ENCODE peak calls at places on chromosomes 5 and 9, in six cellular contexts. J is kidney epithelial cell, B is H1, D is cardiac muscle cell, Z is neural progenitor cell, P is ascending aorta. G is an unnamed sample.

GRCh38 chr9:4859035-4859434 is 66.3 kb downstream of the RCL1 start:
- DNase-seq in D (no peak), J (no peak), B (no peak), Z (no peak), P (no peak), G (no peak)

GRCh38 chr9:33211695-33212393 is 28.1 kb upstream of the SPINK4 start:
- DNase-seq in P (no peak), Z (peak), J (no peak), B (no peak), D (peak), G (no peak)

GRCh38 chr5:52693279-52693678 is 94.4 kb upstream of the ITGA1 start:
- DNase-seq in J (no peak), B (no peak), Z (peak), D (peak), P (no peak), G (no peak)

GRCh38 chr5:71865202-71865601 is 146.1 kb downstream of the CARTPT start:
- DNase-seq in Z (no peak), B (no peak), D (peak), P (peak), J (no peak), G (peak)

GRCh38 chr5:127648997-127649550 is at the start of gene CTXN3:
- DNase-seq in Z (peak), D (no peak), J (no peak), P (no peak), B (no peak), G (no peak)

GRCh38 chr9:18429065-18429464 is 44.9 kb upstream of the ADAMTSL1 start:
- DNase-seq in P (no peak), J (no peak), Z (no peak), D (no peak), B (no peak), G (no peak)

GRCh38 chr5:83564069-83564749 is 92.7 kb downstream of the VCAN start:
- DNase-seq in P (no peak), Z (peak), B (no peak), D (peak), J (no peak), G (no peak)

GRCh38 chr9:124010665-124011321 is 775 bp upstream of the LHX2 start:
- DNase-seq in D (peak), J (no peak), P (no peak), B (peak), Z (peak), G (no peak)

GRCh38 chr9:27622688-27623340 is 49.5 kb upstream of the C9orf72 start:
- DNase-seq in B (no peak), J (no peak), Z (no peak), D (no peak), P (no peak), G (no peak)

GRCh38 chr9:108191065-108191464 is 664.7 kb downstream of the ACTL7B start:
- DNase-seq in B (no peak), J (no peak), Z (no peak), P (no peak), D (no peak), G (no peak)

GRCh38 chr5:141846031-141846430 is 32.2 kb downstream of the PCDH1 start:
- DNase-seq in Z (peak), D (peak), P (no peak), B (no peak), J (no peak), G (peak)

GRCh38 chr9:88531920-88532319 is 3.1 kb upstream of the NXNL2 start:
- DNase-seq in J (no peak), P (no peak), B (no peak), Z (peak), D (no peak), G (no peak)
- H3K4me3 ChIP-seq in J (peak), P (no peak), B (peak), Z (peak), D (no peak), G (no peak)

DNA sequence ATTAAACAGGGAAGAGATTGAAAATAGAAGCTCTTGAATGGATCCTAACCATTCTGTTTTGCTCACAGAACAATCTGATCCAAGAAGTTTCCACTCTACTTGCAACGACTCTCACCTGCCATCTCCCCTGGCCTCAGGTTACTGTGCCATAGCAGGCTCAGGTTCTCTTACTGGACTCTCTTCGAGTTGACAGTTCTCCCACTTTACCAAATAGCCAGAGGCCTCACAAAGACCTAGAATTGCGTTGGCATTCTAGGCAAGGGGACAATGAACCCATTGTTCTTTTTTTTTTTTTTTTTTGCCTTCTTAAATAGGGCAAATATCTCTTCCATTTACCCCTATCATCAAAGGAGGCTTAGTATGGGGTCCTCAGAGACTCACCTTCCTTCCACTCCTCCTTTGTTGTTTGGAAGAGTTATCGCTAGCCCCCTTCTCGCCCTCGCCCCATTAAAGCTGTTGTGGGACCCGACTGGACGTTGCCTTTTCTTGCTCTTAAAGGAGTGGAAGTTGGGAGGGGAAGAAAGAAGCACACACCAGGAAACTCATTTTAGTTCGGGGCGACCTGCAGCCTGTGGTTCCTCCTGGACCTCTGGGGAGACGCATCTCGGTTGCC is 688 bp upstream of the PLPPR1 start:
- DNase-seq in Z (peak), J (no peak), B (no peak), P (no peak), D (no peak), G (no peak)
- H3K4me3 ChIP-seq in Z (peak), J (peak), B (peak), P (no peak), D (peak), G (peak)

GRCh38 chr5:101838329-101838964 is 457.6 kb downstream of the SLCO4C1 start:
- DNase-seq in D (no peak), B (no peak), Z (no peak), J (no peak), P (no peak), G (no peak)
- H3K4me3 ChIP-seq in D (no peak), B (no peak), Z (no peak), J (no peak), P (no peak), G (no peak)

GRCh38 chr5:148836272-148837250 is 10.2 kb downstream of the ADRB2 start:
- DNase-seq in Z (no peak), P (no peak), B (no peak), D (no peak), J (no peak), G (no peak)

GRCh38 chr5:148833122-148833521 is 6.7 kb downstream of the ADRB2 start:
- DNase-seq in D (peak), P (no peak), J (no peak), Z (no peak), B (no peak), G (no peak)

GRCh38 chr5:148834689-148835088 is 8.3 kb downstream of the ADRB2 start:
- DNase-seq in B (no peak), P (no peak), D (no peak), Z (no peak), J (no peak), G (no peak)

GRCh38 chr5:148831590-148832565 is 5.5 kb downstream of the ADRB2 start:
- DNase-seq in P (no peak), B (no peak), D (no peak), Z (no peak), J (no peak), G (peak)

DNA sequence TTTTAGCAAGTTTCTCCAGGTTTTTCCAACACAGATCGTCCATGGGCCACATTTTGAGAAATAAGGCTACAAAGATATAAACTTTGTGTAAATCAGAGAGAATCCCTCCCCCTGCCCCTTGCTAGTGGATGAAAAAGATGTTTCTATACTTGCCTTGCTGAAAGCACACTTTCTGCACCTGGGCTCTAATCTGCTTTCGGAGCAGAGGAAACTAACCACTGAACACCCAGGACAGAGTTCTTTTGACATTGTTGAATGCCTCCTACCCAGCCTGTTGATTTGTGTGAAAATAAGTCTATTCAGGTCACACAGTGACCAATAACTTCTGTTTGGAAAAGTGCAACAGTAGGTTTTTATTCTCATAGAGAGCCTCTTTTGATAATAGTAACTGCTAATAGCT is 7.5 kb downstream of the ADRB2 start:
- DNase-seq in B (no peak), J (no peak), Z (no peak), P (no peak), D (no peak), G (no peak)
- H3K4me3 ChIP-seq in B (no peak), J (no peak), Z (no peak), P (no peak), D (no peak), G (no peak)

DNA sequence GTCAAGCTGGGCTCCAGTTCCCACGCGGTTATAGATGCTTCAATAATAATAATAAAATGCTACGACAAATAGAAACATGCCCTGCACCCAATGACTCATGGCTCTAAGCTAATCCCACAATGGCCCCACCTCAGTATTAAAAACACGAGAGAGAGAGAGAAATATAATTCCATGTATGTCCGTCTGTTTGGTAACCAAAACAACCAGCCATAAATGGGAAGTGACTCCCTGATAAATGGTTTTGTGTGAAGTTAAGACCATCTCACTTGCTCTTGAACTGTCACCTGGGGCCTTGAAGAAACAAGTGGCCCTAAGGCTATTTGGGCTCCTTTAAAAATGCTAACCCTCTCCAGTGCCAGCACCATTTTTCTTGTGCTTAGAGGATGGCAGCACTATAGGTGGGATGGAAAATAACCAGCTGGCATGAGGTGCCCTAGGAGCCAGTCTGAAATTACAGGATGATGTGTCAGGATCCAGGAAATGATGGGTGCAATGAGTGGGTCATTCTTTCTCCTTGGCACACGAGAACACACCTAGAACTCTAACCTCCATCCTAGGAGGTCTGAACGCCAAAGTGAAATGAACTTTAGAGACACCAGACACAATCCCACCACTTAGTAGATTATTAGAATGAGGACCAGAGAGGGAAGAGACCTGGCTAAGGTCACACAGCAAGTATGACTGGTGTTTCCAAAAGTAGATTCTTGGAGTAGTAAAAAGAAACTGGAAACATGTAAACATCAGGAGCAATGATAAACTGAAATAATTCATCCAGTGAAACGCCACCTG is 35.7 kb upstream of the ADRB2 start:
- DNase-seq in D (no peak), J (no peak), Z (no peak), P (no peak), B (no peak), G (no peak)
- H3K4me3 ChIP-seq in D (no peak), J (no peak), Z (no peak), P (no peak), B (no peak), G (no peak)

DNA sequence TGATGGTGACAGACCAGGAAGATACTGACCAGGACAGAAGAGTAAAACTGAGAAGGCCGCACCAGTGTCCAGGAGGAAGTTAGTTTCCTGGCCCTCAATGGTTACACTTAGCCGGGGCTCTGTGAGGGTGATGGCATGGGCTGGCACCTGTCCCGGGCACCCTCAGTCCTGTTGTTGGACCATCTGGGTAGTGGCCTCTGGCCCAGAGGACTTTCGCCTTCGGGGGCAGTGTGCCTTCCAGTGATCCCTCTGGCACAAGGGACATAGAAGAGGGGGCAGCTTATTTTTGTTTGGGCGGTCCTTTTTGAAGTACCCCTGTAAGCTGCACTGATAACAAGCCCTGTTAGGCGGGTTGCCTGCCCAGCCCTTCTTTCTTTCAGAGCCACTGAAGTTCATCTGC is 1108.6 kb downstream of the TAF11L14 start:
- DNase-seq in P (no peak), Z (no peak), D (no peak), J (no peak), B (no peak), G (no peak)
- H3K4me3 ChIP-seq in P (no peak), Z (no peak), D (no peak), J (no peak), B (no peak), G (no peak)